ENCODE peak calls at places on chromosomes 12 and 14, in seven cellular contexts. K is endothelial cell, E is brain microvascular endothelial cell, F is GM12864, P is cardiac muscle cell, T is psoas muscle, Z is stomach. N is an unnamed sample.

GRCh38 chr14:72401632-72402428 is 469.6 kb downstream of the RGS6 start:
- DNase-seq in Z (no peak), E (peak), P (no peak), K (no peak), T (no peak), F (no peak), N (no peak)

GRCh38 chr14:55107766-55108554 is 21.1 kb upstream of the LGALS3 start:
- DNase-seq in E (peak), Z (peak), K (peak), F (no peak), P (no peak), T (peak), N (peak)

GRCh38 chr14:35351897-35352273 is 52.7 kb downstream of the NFKBIA start:
- DNase-seq in P (no peak), F (no peak), Z (no peak), T (no peak), E (no peak), K (no peak), N (no peak)

GRCh38 chr14:27025648-27026047 is 427.8 kb upstream of the NOVA1 start:
- DNase-seq in F (no peak), K (no peak), E (no peak), P (no peak), T (no peak), Z (no peak), N (no peak)

GRCh38 chr14:77103475-77103874 is 5.4 kb downstream of the CIPC start:
- DNase-seq in E (no peak), P (no peak), Z (no peak), F (no peak), K (no peak), T (no peak), N (no peak)

GRCh38 chr12:106309671-106310313 is 7.3 kb downstream of the TCP11L2 start:
- DNase-seq in F (no peak), P (no peak), K (no peak), E (peak), Z (no peak), T (peak), N (no peak)

GRCh38 chr12:96985515-96986362 is 78.7 kb downstream of the NEDD1 start:
- DNase-seq in K (peak), E (no peak), F (no peak), Z (peak), T (no peak), P (peak), N (peak)

GRCh38 chr14:62209287-62209899 is 447.2 kb downstream of the SNAPC1 start:
- DNase-seq in P (no peak), E (peak), T (no peak), K (no peak), F (no peak), Z (no peak), N (no peak)

GRCh38 chr12:121748218-121748570 is 35.6 kb downstream of the TMEM120B start:
- DNase-seq in P (no peak), T (no peak), E (no peak), K (no peak), F (no peak), Z (no peak), N (no peak)

GRCh38 chr12:65086236-65086635 is 34.9 kb downstream of the WIF1 start:
- DNase-seq in T (no peak), E (no peak), K (no peak), Z (no peak), F (no peak), P (no peak), N (no peak)

GRCh38 chr12:65083581-65083980 is 37.5 kb downstream of the WIF1 start:
- DNase-seq in K (no peak), T (no peak), P (no peak), F (no peak), E (no peak), Z (no peak), N (no peak)

GRCh38 chr12:65084579-65084978 is 36.5 kb downstream of the WIF1 start:
- DNase-seq in K (no peak), E (no peak), F (no peak), P (no peak), T (no peak), Z (no peak), N (no peak)

GRCh38 chr12:65082411-65082810 is 38.7 kb downstream of the WIF1 start:
- DNase-seq in F (no peak), E (no peak), T (no peak), K (no peak), Z (no peak), P (no peak), N (no peak)
- TF ChIP-seq CTCF in F (no peak), E (no peak), T (no peak), K (no peak), Z (no peak), P (no peak), N (no peak)

DNA sequence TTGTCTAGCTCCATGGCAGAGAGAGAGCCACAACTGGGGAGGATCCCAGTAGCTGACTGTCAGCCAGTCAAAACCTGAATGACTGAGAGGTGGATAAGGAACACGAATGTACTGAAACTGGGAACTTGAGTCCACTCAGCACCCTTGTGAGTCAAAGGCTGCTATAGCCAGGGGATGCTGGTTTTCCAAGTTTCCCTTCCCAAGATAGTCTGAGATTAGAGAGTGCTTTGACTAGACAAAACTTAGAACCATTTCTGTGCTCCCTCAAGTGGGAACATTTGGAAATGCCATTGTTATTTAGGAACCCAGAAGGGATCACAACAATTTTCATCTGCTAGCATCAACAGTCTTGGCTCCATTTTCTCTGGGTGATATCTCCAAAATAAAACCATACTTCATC is 4.0 kb downstream of the PRKAG1 start:
- DNase-seq in F (no peak), P (peak), Z (no peak), E (peak), K (no peak), T (no peak), N (no peak)
- TF ChIP-seq CTCF in F (no peak), P (peak), Z (no peak), E (peak), K (no peak), T (peak), N (no peak)

GRCh38 chr14:98200621-98201020 is 1071.4 kb downstream of the BCL11B start:
- DNase-seq in E (no peak), Z (no peak), F (no peak), K (no peak), T (no peak), P (no peak), N (no peak)

GRCh38 chr14:98194821-98195220 is 1077.2 kb downstream of the BCL11B start:
- DNase-seq in K (no peak), F (no peak), Z (no peak), P (no peak), T (no peak), E (no peak), N (no peak)

GRCh38 chr14:98195256-98195655 is 1076.7 kb downstream of the BCL11B start:
- DNase-seq in F (no peak), P (no peak), K (no peak), Z (no peak), T (no peak), E (no peak), N (no peak)

GRCh38 chr14:98198385-98198784 is 1073.6 kb downstream of the BCL11B start:
- DNase-seq in F (no peak), Z (no peak), P (no peak), T (no peak), E (no peak), K (no peak), N (no peak)

GRCh38 chr14:98197933-98198332 is 1074.1 kb downstream of the BCL11B start:
- DNase-seq in P (no peak), Z (no peak), K (no peak), E (no peak), F (no peak), T (no peak), N (no peak)
- TF ChIP-seq CTCF in P (no peak), Z (no peak), K (no peak), E (no peak), F (no peak), T (no peak), N (no peak)

DNA sequence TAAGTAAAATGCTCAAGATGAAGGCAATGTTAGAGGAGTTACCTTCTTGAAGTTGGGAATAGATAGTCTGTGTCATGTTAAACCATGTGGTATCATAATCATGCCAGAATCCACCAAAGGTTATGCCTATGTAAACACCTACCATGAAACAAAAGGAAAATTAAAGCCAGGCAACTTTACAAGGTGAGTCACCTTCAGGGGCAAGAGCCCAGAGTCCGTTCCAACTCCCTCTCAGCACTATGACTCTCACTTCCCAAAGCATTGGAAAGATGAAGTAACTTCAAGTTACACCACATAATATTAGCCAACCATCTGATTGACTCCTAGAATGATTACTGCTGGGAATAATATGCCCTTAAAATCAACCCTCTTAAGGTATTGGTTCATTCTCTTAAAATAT is 38.5 kb downstream of the CATSPERB start:
- DNase-seq in P (no peak), T (no peak), K (no peak), F (no peak), Z (no peak), E (no peak), N (no peak)
- TF ChIP-seq CTCF in P (no peak), T (no peak), K (no peak), F (no peak), Z (no peak), E (no peak), N (no peak)

N was measured in GM13977.